ENCODE peak calls at places on chromosomes 13 and 19, in four cellular contexts. One of them, this sample, is unnamed.

GRCh38 chr19:18782559-18783225 is 8.4 kb downstream of the COMP start:
- DNase-seq in colonic mucosa: no peak
- DNase-seq in progenitor cell of endocrine pancreas: no peak
- DNase-seq in AG09319: no peak
- DNase-seq in this sample: no peak

GRCh38 chr19:14694867-14695266 is 5.0 kb downstream of the ZNF333 start:
- DNase-seq in colonic mucosa: no peak
- DNase-seq in AG09319: no peak
- DNase-seq in progenitor cell of endocrine pancreas: no peak
- DNase-seq in this sample: no peak

GRCh38 chr19:13557756-13558398 is 51.6 kb upstream of the CACNA1A start:
- DNase-seq in AG09319: no peak
- DNase-seq in progenitor cell of endocrine pancreas: no peak
- DNase-seq in colonic mucosa: peak
- DNase-seq in this sample: no peak

GRCh38 chr13:51148223-51148951 is 37.3 kb upstream of the C13orf42 start:
- DNase-seq in AG09319: no peak
- DNase-seq in progenitor cell of endocrine pancreas: no peak
- DNase-seq in colonic mucosa: no peak
- DNase-seq in this sample: no peak

GRCh38 chr13:111516712-111517640 is 196.5 kb downstream of the TEX29 start:
- DNase-seq in AG09319: no peak
- DNase-seq in colonic mucosa: no peak
- DNase-seq in progenitor cell of endocrine pancreas: no peak
- DNase-seq in this sample: no peak

GRCh38 chr13:78098249-78098648 is 179.6 kb upstream of the EDNRB start:
- DNase-seq in progenitor cell of endocrine pancreas: no peak
- DNase-seq in colonic mucosa: no peak
- DNase-seq in AG09319: no peak
- DNase-seq in this sample: no peak

GRCh38 chr13:95833126-95833525 is 156.2 kb downstream of the DNAJC3 start:
- DNase-seq in progenitor cell of endocrine pancreas: no peak
- DNase-seq in AG09319: no peak
- DNase-seq in colonic mucosa: no peak
- DNase-seq in this sample: no peak

GRCh38 chr13:43227721-43228120 is 204.3 kb downstream of the DNAJC15 start:
- DNase-seq in AG09319: no peak
- DNase-seq in colonic mucosa: no peak
- DNase-seq in progenitor cell of endocrine pancreas: no peak
- DNase-seq in this sample: no peak

GRCh38 chr13:38819053-38819452 is 132.2 kb downstream of the FREM2 start:
- DNase-seq in progenitor cell of endocrine pancreas: no peak
- DNase-seq in colonic mucosa: no peak
- DNase-seq in AG09319: no peak
- DNase-seq in this sample: peak

GRCh38 chr13:95298169-95298940 is 2.9 kb downstream of the ABCC4 start:
- DNase-seq in progenitor cell of endocrine pancreas: no peak
- DNase-seq in colonic mucosa: no peak
- DNase-seq in AG09319: no peak
- DNase-seq in this sample: no peak

GRCh38 chr13:30398601-30399072 is 23.7 kb upstream of the UBE2L5 start:
- DNase-seq in colonic mucosa: peak
- DNase-seq in AG09319: no peak
- DNase-seq in progenitor cell of endocrine pancreas: no peak
- DNase-seq in this sample: no peak

GRCh38 chr13:41960195-41960699 is 662 bp downstream of the VWA8 start:
- DNase-seq in progenitor cell of endocrine pancreas: no peak
- DNase-seq in colonic mucosa: no peak
- DNase-seq in AG09319: no peak
- DNase-seq in this sample: no peak

GRCh38 chr19:19321143-19321577 is 531 bp downstream of the MAU2 start:
- DNase-seq in AG09319: no peak
- DNase-seq in colonic mucosa: peak
- DNase-seq in progenitor cell of endocrine pancreas: peak
- DNase-seq in this sample: peak

GRCh38 chr13:48500652-48501197 is 32.2 kb downstream of the RCBTB2 start:
- DNase-seq in progenitor cell of endocrine pancreas: no peak
- DNase-seq in colonic mucosa: no peak
- DNase-seq in AG09319: peak
- DNase-seq in this sample: peak

GRCh38 chr13:111909971-111910671 is 156.8 kb upstream of the SOX1 start:
- DNase-seq in progenitor cell of endocrine pancreas: no peak
- DNase-seq in colonic mucosa: no peak
- DNase-seq in AG09319: no peak
- DNase-seq in this sample: no peak

GRCh38 chr13:32731576-32731975 is 145.3 kb downstream of the PDS5B start:
- DNase-seq in progenitor cell of endocrine pancreas: no peak
- DNase-seq in AG09319: no peak
- DNase-seq in colonic mucosa: no peak
- DNase-seq in this sample: no peak

GRCh38 chr19:35063940-35064818 is 22.7 kb downstream of the HPN start:
- DNase-seq in progenitor cell of endocrine pancreas: no peak
- DNase-seq in AG09319: no peak
- DNase-seq in colonic mucosa: no peak
- DNase-seq in this sample: peak

GRCh38 chr13:50529154-50529882 is 314.2 kb downstream of the DLEU7 start:
- DNase-seq in progenitor cell of endocrine pancreas: no peak
- DNase-seq in colonic mucosa: peak
- DNase-seq in AG09319: peak
- DNase-seq in this sample: peak

GRCh38 chr13:80340643-80341097 is 256 bp downstream of the SPRY2 start:
- DNase-seq in colonic mucosa: no peak
- DNase-seq in progenitor cell of endocrine pancreas: no peak
- DNase-seq in AG09319: no peak
- DNase-seq in this sample: no peak

GRCh38 chr13:91174886-91175501 is 172.5 kb upstream of the MIR17HG start:
- DNase-seq in AG09319: no peak
- DNase-seq in progenitor cell of endocrine pancreas: peak
- DNase-seq in colonic mucosa: no peak
- DNase-seq in this sample: no peak
- TF ChIP-seq CTCF in AG09319: no peak
- TF ChIP-seq CTCF in progenitor cell of endocrine pancreas: no peak
- TF ChIP-seq CTCF in colonic mucosa: no peak
- TF ChIP-seq CTCF in this sample: no peak

GRCh38 chr19:5687360-5688198 is 2.5 kb upstream of the RPL36 start:
- DNase-seq in AG09319: no peak
- DNase-seq in progenitor cell of endocrine pancreas: no peak
- DNase-seq in colonic mucosa: no peak
- DNase-seq in this sample: no peak
- TF ChIP-seq CTCF in AG09319: no peak
- TF ChIP-seq CTCF in progenitor cell of endocrine pancreas: no peak
- TF ChIP-seq CTCF in colonic mucosa: no peak
- TF ChIP-seq CTCF in this sample: no peak

GRCh38 chr19:40777795-40778044 is 327 bp upstream of the RAB4B start:
- DNase-seq in AG09319: no peak
- DNase-seq in colonic mucosa: no peak
- DNase-seq in progenitor cell of endocrine pancreas: no peak
- DNase-seq in this sample: no peak

GRCh38 chr19:40778865-40779284 is 828 bp downstream of the RAB4B start:
- DNase-seq in colonic mucosa: no peak
- DNase-seq in AG09319: no peak
- DNase-seq in progenitor cell of endocrine pancreas: no peak
- DNase-seq in this sample: no peak

GRCh38 chr19:40776966-40777794 is 867 bp upstream of the RAB4B start:
- DNase-seq in colonic mucosa: peak
- DNase-seq in progenitor cell of endocrine pancreas: peak
- DNase-seq in AG09319: peak
- DNase-seq in this sample: peak

GRCh38 chr19:40776364-40776763 is 1.0 kb downstream of the MIA start:
- DNase-seq in progenitor cell of endocrine pancreas: no peak
- DNase-seq in colonic mucosa: no peak
- DNase-seq in AG09319: no peak
- DNase-seq in this sample: no peak

DNA sequence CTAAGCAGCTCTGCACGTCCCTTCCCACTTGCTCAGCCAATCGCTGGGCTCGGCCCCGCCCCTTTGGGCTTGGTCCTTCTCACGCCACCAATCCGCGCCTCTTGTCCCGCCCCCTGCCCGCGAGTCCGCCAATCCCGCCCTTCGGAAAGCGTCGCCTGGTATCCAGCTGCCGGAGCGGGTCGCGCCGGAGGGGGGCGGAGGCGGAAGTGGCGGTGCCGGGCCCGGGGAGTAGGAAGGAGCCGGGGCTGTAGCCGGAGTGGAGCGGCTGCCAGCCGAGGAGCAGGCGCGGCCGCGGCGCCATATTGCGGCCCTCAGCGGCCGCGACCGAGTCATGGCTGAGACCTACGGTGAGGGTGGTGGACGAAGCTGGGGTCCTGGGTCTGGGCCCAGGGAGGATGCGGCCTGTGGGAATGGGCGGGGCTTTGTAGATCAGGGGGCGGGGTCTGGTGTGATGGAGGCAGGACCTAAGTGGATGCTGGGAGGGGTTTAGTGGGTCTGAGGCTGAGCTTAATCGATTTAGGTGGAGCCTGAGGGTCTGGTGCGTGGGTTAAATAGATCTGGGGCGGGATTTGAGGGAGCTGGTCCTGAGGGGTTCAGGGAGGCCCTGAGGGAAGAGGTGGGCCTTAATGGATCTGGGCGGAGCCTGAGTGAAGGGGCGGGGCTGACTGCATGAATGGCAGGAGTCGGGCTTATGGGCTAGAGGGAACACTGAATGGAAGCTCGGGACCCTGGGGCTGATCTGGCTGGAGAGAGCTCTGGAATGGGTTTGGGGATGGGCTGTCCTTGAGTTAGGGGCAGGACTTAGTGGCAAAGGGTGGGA is at the start of gene RAB4B:
- DNase-seq in AG09319: peak
- DNase-seq in progenitor cell of endocrine pancreas: peak
- DNase-seq in colonic mucosa: peak
- DNase-seq in this sample: peak
- TF ChIP-seq CTCF in AG09319: no peak
- TF ChIP-seq CTCF in progenitor cell of endocrine pancreas: no peak
- TF ChIP-seq CTCF in colonic mucosa: no peak
- TF ChIP-seq CTCF in this sample: no peak

DNA sequence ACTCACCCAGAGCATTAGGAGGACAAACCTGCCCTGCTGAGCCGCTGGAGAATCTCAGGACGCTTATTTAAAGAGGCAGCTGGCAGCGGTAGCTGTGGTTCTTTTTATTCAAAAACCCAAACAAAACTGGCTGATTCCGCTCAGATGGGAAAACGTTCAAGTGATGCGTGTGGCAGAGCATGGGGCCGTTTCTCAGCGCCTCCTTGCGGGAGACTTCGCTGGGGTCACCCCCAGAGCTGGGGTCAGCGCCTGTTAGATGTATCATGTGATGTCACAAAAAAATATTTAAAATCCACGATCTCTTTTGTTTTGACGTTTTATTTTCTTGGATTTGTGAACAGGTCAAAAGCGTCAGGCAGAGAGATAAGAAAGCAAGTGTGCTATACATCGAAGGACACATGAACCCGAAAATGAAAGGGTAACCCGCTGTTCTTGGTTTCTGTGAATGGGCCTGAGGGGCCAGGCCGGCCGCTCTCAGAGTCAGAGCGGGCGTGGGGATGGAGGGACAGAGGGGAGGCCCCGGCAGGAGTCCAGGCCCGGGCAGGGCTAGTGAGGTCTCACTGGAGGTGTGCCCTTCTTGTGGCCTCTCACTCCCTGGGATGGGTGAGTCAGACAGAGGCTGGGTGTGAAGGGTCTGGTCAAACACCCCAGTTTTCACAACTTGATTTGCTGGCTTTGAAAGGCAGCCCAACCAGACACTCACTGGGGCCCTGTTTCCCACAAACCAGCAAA is 17.6 kb upstream of the NDUFS7 start:
- DNase-seq in colonic mucosa: no peak
- DNase-seq in AG09319: no peak
- DNase-seq in progenitor cell of endocrine pancreas: no peak
- DNase-seq in this sample: no peak
- TF ChIP-seq CTCF in colonic mucosa: no peak
- TF ChIP-seq CTCF in AG09319: no peak
- TF ChIP-seq CTCF in progenitor cell of endocrine pancreas: no peak
- TF ChIP-seq CTCF in this sample: peak

GRCh38 chr19:39038098-39038497 is 5.7 kb upstream of the FBXO27 start:
- DNase-seq in colonic mucosa: no peak
- DNase-seq in progenitor cell of endocrine pancreas: no peak
- DNase-seq in AG09319: no peak
- DNase-seq in this sample: no peak
- TF ChIP-seq CTCF in colonic mucosa: no peak
- TF ChIP-seq CTCF in progenitor cell of endocrine pancreas: peak
- TF ChIP-seq CTCF in AG09319: peak
- TF ChIP-seq CTCF in this sample: peak

GRCh38 chr13:40340368-40341085 is 325.9 kb downstream of the FOXO1 start:
- DNase-seq in AG09319: no peak
- DNase-seq in colonic mucosa: no peak
- DNase-seq in progenitor cell of endocrine pancreas: no peak
- DNase-seq in this sample: no peak
- TF ChIP-seq CTCF in AG09319: no peak
- TF ChIP-seq CTCF in colonic mucosa: no peak
- TF ChIP-seq CTCF in progenitor cell of endocrine pancreas: no peak
- TF ChIP-seq CTCF in this sample: peak

This sample was measured in retinal pigment epithelial cell.